ENCODE peak calls at places on chromosomes 11 and 22, in seven cellular contexts. One of them, this sample, is unnamed.

GRCh38 chr11:111602865-111603632 is 800 bp downstream of the SIK2 start:
- DNase-seq in heart left ventricle: peak
- DNase-seq in right lobe of liver: peak
- DNase-seq in suprapubic skin: peak
- DNase-seq in tibial nerve: peak
- DNase-seq in GM12892: peak
- DNase-seq in HCT116: no peak
- DNase-seq in this sample: no peak

GRCh38 chr11:9150501-9150900 is 59.1 kb upstream of the SCUBE2 start:
- DNase-seq in heart left ventricle: no peak
- DNase-seq in right lobe of liver: no peak
- DNase-seq in suprapubic skin: no peak
- DNase-seq in tibial nerve: no peak
- DNase-seq in GM12892: no peak
- DNase-seq in HCT116: no peak
- DNase-seq in this sample: no peak

GRCh38 chr22:50184004-50184461 is 1.7 kb upstream of the TRABD start:
- DNase-seq in heart left ventricle: peak
- DNase-seq in right lobe of liver: peak
- DNase-seq in suprapubic skin: no peak
- DNase-seq in tibial nerve: peak
- DNase-seq in GM12892: no peak
- DNase-seq in HCT116: no peak
- DNase-seq in this sample: peak

GRCh38 chr11:117183724-117184349 is 5.3 kb downstream of the SIDT2 start:
- DNase-seq in heart left ventricle: peak
- DNase-seq in right lobe of liver: peak
- DNase-seq in suprapubic skin: peak
- DNase-seq in tibial nerve: no peak
- DNase-seq in GM12892: no peak
- DNase-seq in HCT116: no peak
- DNase-seq in this sample: no peak

GRCh38 chr11:114678125-114679036 is at the start of gene NXPE2:
- DNase-seq in heart left ventricle: no peak
- DNase-seq in right lobe of liver: no peak
- DNase-seq in suprapubic skin: no peak
- DNase-seq in tibial nerve: no peak
- DNase-seq in GM12892: no peak
- DNase-seq in HCT116: no peak
- DNase-seq in this sample: no peak

GRCh38 chr22:24584871-24585411 is 7.9 kb downstream of the LRRC75B start:
- DNase-seq in heart left ventricle: no peak
- DNase-seq in right lobe of liver: no peak
- DNase-seq in suprapubic skin: no peak
- DNase-seq in tibial nerve: no peak
- DNase-seq in GM12892: no peak
- DNase-seq in HCT116: no peak
- DNase-seq in this sample: no peak

GRCh38 chr11:78290293-78291176 is 101.8 kb downstream of the USP35 start:
- DNase-seq in heart left ventricle: no peak
- DNase-seq in right lobe of liver: no peak
- DNase-seq in suprapubic skin: no peak
- DNase-seq in tibial nerve: peak
- DNase-seq in GM12892: no peak
- DNase-seq in HCT116: no peak
- DNase-seq in this sample: no peak

GRCh38 chr22:22959147-22959827 is 71.7 kb downstream of the IGLL5 start:
- DNase-seq in heart left ventricle: peak
- DNase-seq in right lobe of liver: peak
- DNase-seq in suprapubic skin: no peak
- DNase-seq in tibial nerve: peak
- DNase-seq in GM12892: no peak
- DNase-seq in HCT116: peak
- DNase-seq in this sample: no peak

GRCh38 chr11:70460959-70461358 is 62.6 kb downstream of the CTTN start:
- DNase-seq in heart left ventricle: no peak
- DNase-seq in right lobe of liver: no peak
- DNase-seq in suprapubic skin: no peak
- DNase-seq in tibial nerve: no peak
- DNase-seq in GM12892: no peak
- DNase-seq in HCT116: no peak
- DNase-seq in this sample: no peak

GRCh38 chr11:86460461-86461404 is 86.0 kb downstream of the CCDC81 start:
- DNase-seq in heart left ventricle: no peak
- DNase-seq in right lobe of liver: no peak
- DNase-seq in suprapubic skin: no peak
- DNase-seq in tibial nerve: no peak
- DNase-seq in GM12892: no peak
- DNase-seq in HCT116: no peak
- DNase-seq in this sample: no peak

GRCh38 chr11:75264971-75265370 is 24.4 kb downstream of the TPBGL start:
- DNase-seq in heart left ventricle: peak
- DNase-seq in right lobe of liver: no peak
- DNase-seq in suprapubic skin: no peak
- DNase-seq in tibial nerve: no peak
- DNase-seq in GM12892: no peak
- DNase-seq in HCT116: no peak
- DNase-seq in this sample: no peak

GRCh38 chr11:112548641-112549040 is 288.0 kb upstream of the PLET1 start:
- DNase-seq in heart left ventricle: no peak
- DNase-seq in right lobe of liver: no peak
- DNase-seq in suprapubic skin: no peak
- DNase-seq in tibial nerve: no peak
- DNase-seq in GM12892: no peak
- DNase-seq in HCT116: no peak
- DNase-seq in this sample: no peak

GRCh38 chr11:110075087-110075821 is 17.9 kb upstream of the ZC3H12C start:
- DNase-seq in heart left ventricle: no peak
- DNase-seq in right lobe of liver: no peak
- DNase-seq in suprapubic skin: no peak
- DNase-seq in tibial nerve: no peak
- DNase-seq in GM12892: no peak
- DNase-seq in HCT116: no peak
- DNase-seq in this sample: no peak

GRCh38 chr11:130780437-130780836 is 135.8 kb downstream of the SNX19 start:
- DNase-seq in heart left ventricle: no peak
- DNase-seq in right lobe of liver: no peak
- DNase-seq in suprapubic skin: no peak
- DNase-seq in tibial nerve: no peak
- DNase-seq in GM12892: no peak
- DNase-seq in HCT116: no peak
- DNase-seq in this sample: no peak

GRCh38 chr11:35623708-35624168 is 5.5 kb downstream of the FJX1 start:
- DNase-seq in heart left ventricle: peak
- DNase-seq in right lobe of liver: no peak
- DNase-seq in suprapubic skin: no peak
- DNase-seq in tibial nerve: no peak
- DNase-seq in GM12892: no peak
- DNase-seq in HCT116: no peak
- DNase-seq in this sample: no peak

GRCh38 chr22:46758867-46759290 is 3.6 kb upstream of the TBC1D22A start:
- DNase-seq in heart left ventricle: no peak
- DNase-seq in right lobe of liver: peak
- DNase-seq in suprapubic skin: no peak
- DNase-seq in tibial nerve: peak
- DNase-seq in GM12892: no peak
- DNase-seq in HCT116: peak
- DNase-seq in this sample: no peak

GRCh38 chr11:132125855-132126841 is 755.7 kb downstream of the NTM start:
- DNase-seq in heart left ventricle: no peak
- DNase-seq in right lobe of liver: no peak
- DNase-seq in suprapubic skin: no peak
- DNase-seq in tibial nerve: peak
- DNase-seq in GM12892: no peak
- DNase-seq in HCT116: no peak
- DNase-seq in this sample: no peak

GRCh38 chr11:87007938-87008337 is 29.8 kb upstream of the TMEM135 start:
- DNase-seq in heart left ventricle: no peak
- DNase-seq in right lobe of liver: no peak
- DNase-seq in suprapubic skin: no peak
- DNase-seq in tibial nerve: no peak
- DNase-seq in GM12892: no peak
- DNase-seq in HCT116: no peak
- DNase-seq in this sample: no peak

GRCh38 chr11:133832096-133833081 is 12.9 kb downstream of the SPATA19 start:
- DNase-seq in heart left ventricle: no peak
- DNase-seq in right lobe of liver: no peak
- DNase-seq in suprapubic skin: no peak
- DNase-seq in tibial nerve: no peak
- DNase-seq in GM12892: no peak
- DNase-seq in HCT116: no peak
- DNase-seq in this sample: no peak

GRCh38 chr11:117497206-117497951 is 169.7 kb downstream of the CEP164 start:
- DNase-seq in heart left ventricle: no peak
- DNase-seq in right lobe of liver: no peak
- DNase-seq in suprapubic skin: no peak
- DNase-seq in tibial nerve: no peak
- DNase-seq in GM12892: no peak
- DNase-seq in HCT116: no peak
- DNase-seq in this sample: no peak

GRCh38 chr11:15034687-15035267 is 38.6 kb upstream of the CALCB start:
- DNase-seq in heart left ventricle: no peak
- DNase-seq in right lobe of liver: no peak
- DNase-seq in suprapubic skin: no peak
- DNase-seq in tibial nerve: no peak
- DNase-seq in GM12892: no peak
- DNase-seq in HCT116: no peak
- DNase-seq in this sample: no peak

GRCh38 chr22:22478450-22478849 is 30.1 kb downstream of the ZNF280B start:
- DNase-seq in heart left ventricle: no peak
- DNase-seq in right lobe of liver: no peak
- DNase-seq in suprapubic skin: no peak
- DNase-seq in tibial nerve: no peak
- DNase-seq in GM12892: no peak
- DNase-seq in HCT116: no peak
- DNase-seq in this sample: no peak

GRCh38 chr11:57529012-57529411 is 1.5 kb downstream of the TIMM10 start:
- DNase-seq in heart left ventricle: no peak
- DNase-seq in right lobe of liver: no peak
- DNase-seq in suprapubic skin: no peak
- DNase-seq in tibial nerve: no peak
- DNase-seq in GM12892: no peak
- DNase-seq in HCT116: no peak
- DNase-seq in this sample: no peak

GRCh38 chr22:44455151-44455962 is 42.7 kb downstream of the RTL6 start:
- DNase-seq in heart left ventricle: no peak
- DNase-seq in right lobe of liver: no peak
- DNase-seq in suprapubic skin: peak
- DNase-seq in tibial nerve: no peak
- DNase-seq in GM12892: no peak
- DNase-seq in HCT116: no peak
- DNase-seq in this sample: no peak
- TF ChIP-seq POLR2A in heart left ventricle: no peak
- TF ChIP-seq POLR2A in right lobe of liver: no peak
- TF ChIP-seq POLR2A in suprapubic skin: no peak
- TF ChIP-seq POLR2A in tibial nerve: no peak
- TF ChIP-seq POLR2A in GM12892: no peak
- TF ChIP-seq POLR2A in HCT116: no peak
- TF ChIP-seq POLR2A in this sample: no peak

GRCh38 chr11:66985508-66986177 is 10.5 kb downstream of the C11orf86 start:
- DNase-seq in heart left ventricle: peak
- DNase-seq in right lobe of liver: peak
- DNase-seq in suprapubic skin: no peak
- DNase-seq in tibial nerve: no peak
- DNase-seq in GM12892: no peak
- DNase-seq in HCT116: no peak
- DNase-seq in this sample: no peak

GRCh38 chr11:66978717-66979116 is 3.6 kb downstream of the C11orf86 start:
- DNase-seq in heart left ventricle: no peak
- DNase-seq in right lobe of liver: no peak
- DNase-seq in suprapubic skin: no peak
- DNase-seq in tibial nerve: no peak
- DNase-seq in GM12892: no peak
- DNase-seq in HCT116: no peak
- DNase-seq in this sample: no peak

GRCh38 chr11:66979336-66979980 is 4.4 kb downstream of the C11orf86 start:
- DNase-seq in heart left ventricle: no peak
- DNase-seq in right lobe of liver: no peak
- DNase-seq in suprapubic skin: no peak
- DNase-seq in tibial nerve: no peak
- DNase-seq in GM12892: no peak
- DNase-seq in HCT116: no peak
- DNase-seq in this sample: no peak

GRCh38 chr11:66983275-66983924 is 8.3 kb downstream of the C11orf86 start:
- DNase-seq in heart left ventricle: no peak
- DNase-seq in right lobe of liver: no peak
- DNase-seq in suprapubic skin: no peak
- DNase-seq in tibial nerve: no peak
- DNase-seq in GM12892: no peak
- DNase-seq in HCT116: no peak
- DNase-seq in this sample: no peak

GRCh38 chr11:66981976-66982578 is 7.0 kb downstream of the C11orf86 start:
- DNase-seq in heart left ventricle: peak
- DNase-seq in right lobe of liver: peak
- DNase-seq in suprapubic skin: peak
- DNase-seq in tibial nerve: peak
- DNase-seq in GM12892: no peak
- DNase-seq in HCT116: peak
- DNase-seq in this sample: no peak
- TF ChIP-seq POLR2A in heart left ventricle: no peak
- TF ChIP-seq POLR2A in right lobe of liver: no peak
- TF ChIP-seq POLR2A in suprapubic skin: no peak
- TF ChIP-seq POLR2A in tibial nerve: no peak
- TF ChIP-seq POLR2A in GM12892: no peak
- TF ChIP-seq POLR2A in HCT116: no peak
- TF ChIP-seq POLR2A in this sample: no peak

GRCh38 chr11:65663634-65664200 is 1.0 kb upstream of the RELA start:
- DNase-seq in heart left ventricle: no peak
- DNase-seq in right lobe of liver: peak
- DNase-seq in suprapubic skin: peak
- DNase-seq in tibial nerve: peak
- DNase-seq in GM12892: no peak
- DNase-seq in HCT116: no peak
- DNase-seq in this sample: no peak
- TF ChIP-seq POLR2A in heart left ventricle: no peak
- TF ChIP-seq POLR2A in right lobe of liver: no peak
- TF ChIP-seq POLR2A in suprapubic skin: no peak
- TF ChIP-seq POLR2A in tibial nerve: no peak
- TF ChIP-seq POLR2A in GM12892: peak
- TF ChIP-seq POLR2A in HCT116: no peak
- TF ChIP-seq POLR2A in this sample: peak

DNA sequence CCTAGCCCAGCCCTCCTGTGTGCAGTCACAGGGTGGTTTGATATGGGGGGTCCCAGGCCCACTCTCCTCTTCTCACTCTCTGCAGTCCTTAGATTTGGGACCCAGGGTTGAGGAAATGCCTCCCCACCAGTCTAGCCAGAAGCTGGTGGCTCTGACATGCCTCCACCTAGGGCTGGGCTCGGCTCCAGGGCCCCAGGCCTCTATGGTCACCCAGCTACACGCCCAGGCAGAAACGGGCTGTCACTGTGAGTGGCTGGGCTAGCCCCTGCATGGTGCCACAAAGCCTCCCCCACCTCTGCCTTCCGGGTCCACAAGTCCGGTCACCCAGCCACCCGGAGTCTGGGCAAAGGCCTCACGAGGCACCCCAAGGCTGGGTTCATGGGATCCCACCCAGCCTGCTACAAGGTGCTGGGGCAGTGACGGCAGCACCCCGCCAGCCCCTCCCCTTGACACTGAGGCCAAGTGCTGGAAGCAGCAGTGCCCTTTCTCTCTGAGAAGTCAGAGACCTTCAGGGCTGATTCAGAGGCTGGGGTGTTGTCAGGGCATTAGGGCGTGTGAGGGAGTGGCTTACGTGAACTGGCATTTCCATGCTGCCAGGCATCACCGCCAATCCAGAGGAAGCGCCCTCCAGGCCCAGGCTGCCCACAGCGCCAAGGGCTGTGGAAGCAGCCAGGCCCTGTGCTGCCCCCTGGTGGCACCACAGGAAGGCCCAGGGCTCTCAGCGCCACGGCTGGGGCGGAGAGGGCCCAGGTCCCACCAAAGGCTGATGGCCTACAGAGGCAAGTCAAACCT is 638 bp upstream of the PITPNM1 start:
- DNase-seq in heart left ventricle: peak
- DNase-seq in right lobe of liver: peak
- DNase-seq in suprapubic skin: peak
- DNase-seq in tibial nerve: peak
- DNase-seq in GM12892: peak
- DNase-seq in HCT116: peak
- DNase-seq in this sample: peak
- TF ChIP-seq POLR2A in heart left ventricle: no peak
- TF ChIP-seq POLR2A in right lobe of liver: peak
- TF ChIP-seq POLR2A in suprapubic skin: no peak
- TF ChIP-seq POLR2A in tibial nerve: peak
- TF ChIP-seq POLR2A in GM12892: no peak
- TF ChIP-seq POLR2A in HCT116: no peak
- TF ChIP-seq POLR2A in this sample: peak